ENCODE peak calls at places on chromosomes 13 and 19, in seven cellular contexts. D, H, W, J, V, B and K are unnamed samples.

GRCh38 chr13:68066879-68067513 is 836.9 kb upstream of the PCDH9 start:
- ATAC-seq in H (no peak), V (no peak), W (no peak), D (no peak), B (no peak), J (no peak), K (no peak)

GRCh38 chr13:108911807-108912206 is 282.4 kb downstream of the MYO16 start:
- ATAC-seq in J (no peak), D (no peak), B (no peak), V (no peak), W (no peak), H (no peak), K (no peak)

GRCh38 chr13:27004389-27004788 is 167.2 kb downstream of the USP12 start:
- ATAC-seq in D (no peak), B (no peak), H (no peak), W (no peak), V (no peak), J (no peak), K (no peak)

GRCh38 chr13:32622827-32623226 is 36.6 kb downstream of the PDS5B start:
- ATAC-seq in B (no peak), H (no peak), D (no peak), W (peak), V (no peak), J (no peak), K (peak)

GRCh38 chr19:55656552-55656951 is 1.7 kb downstream of the U2AF2 start:
- ATAC-seq in B (no peak), D (no peak), H (no peak), J (no peak), W (no peak), V (no peak), K (no peak)

GRCh38 chr19:48544856-48545750 is 6.9 kb upstream of the SULT2B1 start:
- ATAC-seq in H (no peak), D (no peak), B (no peak), J (no peak), W (peak), V (peak), K (no peak)

GRCh38 chr19:13020002-13020414 is 24.7 kb downstream of the NFIX start:
- ATAC-seq in D (no peak), B (no peak), V (no peak), J (no peak), W (no peak), H (no peak), K (no peak)

GRCh38 chr13:48096670-48097069 is 1.8 kb upstream of the MED4 start:
- ATAC-seq in H (no peak), W (no peak), D (no peak), J (no peak), V (no peak), B (no peak), K (no peak)

GRCh38 chr13:50460366-50460765 is 383.1 kb downstream of the DLEU7 start:
- ATAC-seq in D (no peak), V (no peak), B (no peak), W (no peak), H (no peak), J (no peak), K (no peak)

GRCh38 chr19:16386619-16387240 is 62.1 kb downstream of the KLF2 start:
- ATAC-seq in V (peak), D (peak), J (no peak), H (no peak), B (peak), W (peak), K (peak)